ENCODE peak calls at places on chromosomes 16 and 17, in six cellular contexts. S, F, J, G, Q and B are unnamed samples.

GRCh38 chr16:20300312-20301097 is 26.8 kb downstream of the GP2 start:
- DNase-seq in S (peak; percentile 31), F (peak; percentile 31), J (no peak), G (no peak), Q (peak; percentile 64), B (no peak)

GRCh38 chr16:17287401-17287800 is 183.4 kb downstream of the XYLT1 start:
- DNase-seq in S (no peak), F (no peak), J (no peak), G (no peak), Q (no peak), B (no peak)

GRCh38 chr17:17913695-17914332 is 58.4 kb downstream of the TOM1L2 start:
- DNase-seq in S (peak; percentile 26), F (no peak), J (no peak), G (peak; percentile 95), Q (peak; percentile 99), B (no peak)

GRCh38 chr17:34797724-34798123 is 163.5 kb downstream of the CCT6B start:
- DNase-seq in S (peak; percentile 2), F (no peak), J (no peak), G (no peak), Q (peak; percentile 42), B (no peak)

GRCh38 chr17:17408236-17408794 is 68.5 kb upstream of the MED9 start:
- DNase-seq in S (no peak), F (no peak), J (no peak), G (no peak), Q (no peak), B (no peak)

GRCh38 chr16:50311891-50312501 is 45.6 kb downstream of the ADCY7 start:
- DNase-seq in S (no peak), F (no peak), J (no peak), G (no peak), Q (no peak), B (peak; percentile 77)

GRCh38 chr16:13957197-13958078 is 37.5 kb downstream of the ERCC4 start:
- DNase-seq in S (peak; percentile 24), F (peak; percentile 2), J (no peak), G (peak; percentile 72), Q (peak; percentile 52), B (no peak)

GRCh38 chr16:81123092-81123852 is 27.1 kb upstream of the GCSH start:
- DNase-seq in S (no peak), F (no peak), J (no peak), G (no peak), Q (no peak), B (no peak)

GRCh38 chr17:7068268-7068667 is 11.8 kb downstream of the CLEC10A start:
- DNase-seq in S (no peak), F (no peak), J (no peak), G (no peak), Q (no peak), B (no peak)

GRCh38 chr16:3825103-3825502 is 55.4 kb downstream of the CREBBP start:
- DNase-seq in S (no peak), F (no peak), J (no peak), G (no peak), Q (no peak), B (no peak)

GRCh38 chr16:12347365-12347764 is 370.8 kb downstream of the SNX29 start:
- DNase-seq in S (no peak), F (no peak), J (no peak), G (no peak), Q (no peak), B (no peak)

GRCh38 chr16:88350922-88351321 is 31.8 kb upstream of the ZNF469 start:
- DNase-seq in S (no peak), F (no peak), J (no peak), G (no peak), Q (no peak), B (no peak)

GRCh38 chr16:456891-457483 is 31.5 kb downstream of the RAB11FIP3 start:
- DNase-seq in S (no peak), F (no peak), J (no peak), G (no peak), Q (no peak), B (no peak)

GRCh38 chr17:6555331-6556120 is 829 bp downstream of the PITPNM3 start:
- DNase-seq in S (peak; percentile 41), F (no peak), J (no peak), G (no peak), Q (peak; percentile 86), B (no peak)

GRCh38 chr17:79305831-79306687 is 231.4 kb downstream of the ENGASE start:
- DNase-seq in S (no peak), F (no peak), J (no peak), G (no peak), Q (no peak), B (no peak)

GRCh38 chr16:77863250-77863649 is 74.9 kb downstream of the VAT1L start:
- DNase-seq in S (no peak), F (no peak), J (no peak), G (no peak), Q (no peak), B (no peak)

GRCh38 chr16:19085679-19086200 is 18.3 kb downstream of the COQ7 start:
- DNase-seq in S (no peak), F (no peak), J (no peak), G (no peak), Q (no peak), B (no peak)

GRCh38 chr16:12271006-12271405 is 294.5 kb downstream of the SNX29 start:
- DNase-seq in S (no peak), F (no peak), J (no peak), G (peak; percentile 42), Q (no peak), B (no peak)